ENCODE peak calls at places on chromosomes 2 and 18, in eight cellular contexts. E, F, X, V, Y, K, O and T are unnamed samples.

GRCh38 chr2:107775791-107776190 is 50.9 kb upstream of the RGPD4 start:
- DNase-seq in X (no peak), V (no peak), F (no peak), K (no peak), E (no peak), Y (no peak), O (peak), T (peak)

GRCh38 chr2:240325006-240325653 is 110.3 kb upstream of the GPC1 start:
- DNase-seq in O (no peak), E (no peak), F (no peak), Y (no peak), V (no peak), K (no peak), X (peak), T (no peak)

GRCh38 chr2:130337735-130338325 is 4.9 kb upstream of the IMP4 start:
- DNase-seq in X (no peak), O (no peak), E (no peak), Y (peak), K (no peak), V (no peak), F (no peak), T (no peak)

GRCh38 chr2:206881708-206882335 is 57.5 kb upstream of the CPO start:
- DNase-seq in Y (no peak), F (no peak), V (no peak), E (no peak), K (no peak), X (no peak), O (no peak), T (no peak)

GRCh38 chr2:225103737-225104141 is 61.5 kb upstream of the DOCK10 start:
- DNase-seq in X (no peak), Y (peak), E (no peak), O (no peak), F (no peak), K (no peak), V (no peak), T (no peak)

GRCh38 chr2:182047544-182047943 is 61.9 kb downstream of the PPP1R1C start:
- DNase-seq in X (no peak), V (no peak), Y (no peak), K (no peak), E (no peak), O (no peak), F (no peak), T (peak)

GRCh38 chr2:37648316-37649011 is 23.0 kb downstream of the CDC42EP3 start:
- DNase-seq in X (no peak), F (peak), E (no peak), O (no peak), K (no peak), V (peak), Y (no peak), T (no peak)

GRCh38 chr2:102140367-102140766 is 2.2 kb upstream of the IL1R1 start:
- DNase-seq in X (no peak), F (no peak), O (no peak), V (no peak), E (no peak), Y (no peak), K (no peak), T (no peak)

GRCh38 chr2:228827056-228827455 is 444.0 kb downstream of the PID1 start:
- DNase-seq in O (no peak), K (no peak), X (no peak), V (no peak), F (no peak), Y (peak), E (no peak), T (no peak)

GRCh38 chr2:38533757-38534545 is 68.8 kb downstream of the HNRNPLL start:
- DNase-seq in F (no peak), Y (no peak), E (no peak), V (no peak), O (no peak), K (no peak), X (no peak), T (no peak)

GRCh38 chr18:57789105-57789504 is 14.0 kb downstream of the ATP8B1 start:
- DNase-seq in X (no peak), Y (peak), F (no peak), V (no peak), K (no peak), E (no peak), O (no peak), T (no peak)

GRCh38 chr2:85790499-85790898 is 36.7 kb downstream of the ATOH8 start:
- DNase-seq in K (no peak), X (peak), V (no peak), O (no peak), E (no peak), Y (no peak), F (no peak), T (no peak)

GRCh38 chr2:287471-287885 is 413 bp downstream of the ALKAL2 start:
- DNase-seq in K (no peak), Y (peak), X (peak), E (no peak), V (no peak), F (peak), O (no peak), T (no peak)

GRCh38 chr2:217793566-217794132 is 209.1 kb downstream of the TNS1 start:
- DNase-seq in K (peak), F (no peak), Y (no peak), O (no peak), E (no peak), X (peak), V (no peak), T (no peak)

GRCh38 chr18:54261894-54262293 is 7.4 kb upstream of the POLI start:
- DNase-seq in K (peak), V (no peak), F (no peak), O (no peak), E (no peak), Y (no peak), X (no peak), T (no peak)

GRCh38 chr18:70384181-70384790 is 95.4 kb downstream of the SOCS6 start:
- DNase-seq in F (no peak), X (peak), O (no peak), V (no peak), Y (peak), E (no peak), K (no peak), T (no peak)

GRCh38 chr2:70709275-70709674 is 58.7 kb downstream of the ADD2 start:
- DNase-seq in Y (peak), K (no peak), O (no peak), E (no peak), F (no peak), X (no peak), V (no peak), T (no peak)

GRCh38 chr2:52269696-52270485 is 1238.0 kb upstream of the NRXN1 start:
- DNase-seq in Y (no peak), E (no peak), V (no peak), F (no peak), K (no peak), X (no peak), O (no peak), T (no peak)

GRCh38 chr2:66547887-66548286 is 113.0 kb downstream of the MEIS1 start:
- DNase-seq in O (no peak), F (no peak), Y (no peak), K (no peak), V (no peak), X (no peak), E (no peak), T (peak)

GRCh38 chr2:223122706-223123265 is 70.8 kb downstream of the KCNE4 start:
- DNase-seq in V (no peak), X (no peak), E (no peak), F (no peak), K (no peak), O (peak), Y (no peak), T (peak)

GRCh38 chr2:118582058-118582457 is 265.4 kb downstream of the EN1 start:
- DNase-seq in K (no peak), Y (no peak), V (no peak), O (no peak), E (no peak), F (no peak), X (no peak), T (no peak)

GRCh38 chr18:23406271-23406787 is 46.8 kb upstream of the RIOK3 start:
- DNase-seq in Y (no peak), O (no peak), E (no peak), X (no peak), K (no peak), V (no peak), F (no peak), T (no peak)

GRCh38 chr2:239626971-239627598 is 226.3 kb upstream of the HDAC4 start:
- DNase-seq in X (peak), E (no peak), Y (peak), K (peak), V (no peak), O (no peak), F (no peak), T (no peak)

GRCh38 chr2:127574656-127575055 is 39.2 kb downstream of the MYO7B start:
- DNase-seq in E (no peak), V (no peak), X (no peak), F (no peak), Y (no peak), O (no peak), K (peak), T (no peak)

GRCh38 chr2:95001701-95002100 is 23.8 kb upstream of the MAL start:
- DNase-seq in K (no peak), E (no peak), V (peak), O (no peak), Y (no peak), F (no peak), X (no peak), T (no peak)

GRCh38 chr18:573385-573784 is 6.8 kb upstream of the CETN1 start:
- DNase-seq in X (no peak), F (no peak), Y (no peak), V (no peak), E (no peak), O (no peak), K (no peak), T (no peak)

GRCh38 chr2:197152451-197153228 is 157.9 kb downstream of the ANKRD44 start:
- DNase-seq in K (no peak), E (no peak), V (peak), F (no peak), O (no peak), Y (no peak), X (no peak), T (no peak)

GRCh38 chr2:25690058-25690457 is 16.7 kb upstream of the DTNB start:
- DNase-seq in E (no peak), F (no peak), V (no peak), K (no peak), O (no peak), X (no peak), Y (peak), T (no peak)

GRCh38 chr2:167900435-167900834 is 347.0 kb downstream of the STK39 start:
- DNase-seq in F (no peak), O (no peak), E (no peak), Y (no peak), K (no peak), V (no peak), X (no peak), T (no peak)

GRCh38 chr18:41745166-41746049 is 209.6 kb upstream of the PIK3C3 start:
- DNase-seq in K (no peak), E (peak), X (peak), O (peak), V (peak), F (peak), Y (peak), T (peak)

GRCh38 chr2:140990416-140990815 is 1140.4 kb downstream of the LRP1B start:
- DNase-seq in K (no peak), F (no peak), Y (peak), V (no peak), E (no peak), X (no peak), O (no peak), T (no peak)